ENCODE peak calls at places on chromosomes 16 and 17, in six cellular contexts. One of them, this sample, is unnamed.

GRCh38 chr17:39671651-39672521 is 3.6 kb downstream of the PNMT start:
- DNase-seq in colonic mucosa: peak; percentile 72
- DNase-seq in stomach: peak; percentile 57
- DNase-seq in aorta: no peak
- DNase-seq in fibroblast of lung: peak; percentile 35
- DNase-seq in CD4-positive, alpha-beta memory T cell: no peak
- DNase-seq in this sample: peak; percentile 36

GRCh38 chr17:74952431-74953128 is 16.9 kb downstream of the OTOP3 start:
- DNase-seq in colonic mucosa: no peak
- DNase-seq in stomach: no peak
- DNase-seq in aorta: no peak
- DNase-seq in fibroblast of lung: no peak
- DNase-seq in CD4-positive, alpha-beta memory T cell: no peak
- DNase-seq in this sample: no peak

GRCh38 chr16:17362946-17363345 is 107.8 kb downstream of the XYLT1 start:
- DNase-seq in colonic mucosa: no peak
- DNase-seq in stomach: no peak
- DNase-seq in aorta: no peak
- DNase-seq in fibroblast of lung: no peak
- DNase-seq in CD4-positive, alpha-beta memory T cell: no peak
- DNase-seq in this sample: no peak

GRCh38 chr17:50381920-50382319 is 8.9 kb downstream of the EME1 start:
- DNase-seq in colonic mucosa: no peak
- DNase-seq in stomach: no peak
- DNase-seq in aorta: no peak
- DNase-seq in fibroblast of lung: peak; percentile 29
- DNase-seq in CD4-positive, alpha-beta memory T cell: no peak
- DNase-seq in this sample: no peak

GRCh38 chr16:51683882-51684281 is 532.8 kb upstream of the SALL1 start:
- DNase-seq in colonic mucosa: no peak
- DNase-seq in stomach: no peak
- DNase-seq in aorta: no peak
- DNase-seq in fibroblast of lung: no peak
- DNase-seq in CD4-positive, alpha-beta memory T cell: no peak
- DNase-seq in this sample: no peak

GRCh38 chr16:75053791-75054555 is 55.1 kb downstream of the ZNRF1 start:
- DNase-seq in colonic mucosa: peak; percentile 97
- DNase-seq in stomach: peak; percentile 65
- DNase-seq in aorta: peak; percentile 79
- DNase-seq in fibroblast of lung: no peak
- DNase-seq in CD4-positive, alpha-beta memory T cell: no peak
- DNase-seq in this sample: no peak

GRCh38 chr17:55386931-55387330 is 34.7 kb downstream of the MMD start:
- DNase-seq in colonic mucosa: no peak
- DNase-seq in stomach: no peak
- DNase-seq in aorta: no peak
- DNase-seq in fibroblast of lung: no peak
- DNase-seq in CD4-positive, alpha-beta memory T cell: no peak
- DNase-seq in this sample: no peak

GRCh38 chr17:34420254-34420766 is 57.3 kb upstream of the CCL1 start:
- DNase-seq in colonic mucosa: peak; percentile 66
- DNase-seq in stomach: peak; percentile 68
- DNase-seq in aorta: no peak
- DNase-seq in fibroblast of lung: peak; percentile 61
- DNase-seq in CD4-positive, alpha-beta memory T cell: peak; percentile 49
- DNase-seq in this sample: peak; percentile 49

DNA sequence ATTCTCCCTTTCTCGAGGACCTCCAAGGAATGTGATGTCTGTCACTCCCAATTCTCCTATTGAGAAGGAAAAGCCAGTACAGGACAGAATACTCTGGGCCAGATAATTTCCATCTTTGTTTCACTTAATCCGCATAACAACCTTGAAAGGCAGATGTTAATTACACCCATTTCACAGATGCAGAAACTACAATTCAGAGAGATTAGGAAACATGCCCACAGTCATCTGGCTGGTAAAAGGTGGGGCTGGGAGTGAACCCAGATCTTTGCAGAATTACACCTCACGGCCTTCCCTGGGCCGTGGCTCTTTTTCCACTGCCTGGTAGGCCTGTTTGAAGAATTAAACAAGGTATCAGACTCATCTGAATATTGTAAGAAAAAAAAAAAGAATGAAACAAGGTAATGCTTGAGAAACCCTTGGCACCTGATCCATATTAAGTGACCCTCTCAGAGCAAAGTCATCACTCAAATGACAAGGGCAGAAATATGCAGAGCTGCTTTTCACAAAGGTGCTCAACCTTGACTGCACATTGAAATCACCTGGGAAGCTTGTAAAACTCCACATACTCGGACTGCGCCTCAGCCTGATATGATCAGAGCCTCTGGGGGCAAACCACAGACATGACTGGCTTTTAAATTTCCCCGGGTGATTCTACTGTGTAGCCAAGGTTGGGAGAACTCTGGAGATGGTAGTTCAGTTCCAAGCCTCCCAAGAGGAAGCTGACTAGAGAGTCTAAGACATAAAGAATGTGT is 16.6 kb upstream of the G6PC1 start:
- DNase-seq in colonic mucosa: no peak
- DNase-seq in stomach: no peak
- DNase-seq in aorta: no peak
- DNase-seq in fibroblast of lung: no peak
- DNase-seq in CD4-positive, alpha-beta memory T cell: no peak
- DNase-seq in this sample: no peak
- H3K27ac ChIP-seq in colonic mucosa: no peak overlapping the region
- H3K27ac ChIP-seq in stomach: no peak overlapping the region
- H3K27ac ChIP-seq in aorta: no peak overlapping the region
- H3K27ac ChIP-seq in fibroblast of lung: no peak overlapping the region
- H3K27ac ChIP-seq in CD4-positive, alpha-beta memory T cell: no peak overlapping the region
- H3K27ac ChIP-seq in this sample: no peak overlapping the region

GRCh38 chr17:15404116-15404730 is 62.8 kb upstream of the TEKT3 start:
- DNase-seq in colonic mucosa: no peak
- DNase-seq in stomach: no peak
- DNase-seq in aorta: no peak
- DNase-seq in fibroblast of lung: peak; percentile 21
- DNase-seq in CD4-positive, alpha-beta memory T cell: no peak
- DNase-seq in this sample: no peak
- H3K27ac ChIP-seq in colonic mucosa: no peak overlapping the region
- H3K27ac ChIP-seq in stomach: peak overlapping the region; percentile 60
- H3K27ac ChIP-seq in aorta: no peak overlapping the region
- H3K27ac ChIP-seq in fibroblast of lung: no peak overlapping the region
- H3K27ac ChIP-seq in CD4-positive, alpha-beta memory T cell: no peak overlapping the region
- H3K27ac ChIP-seq in this sample: no peak overlapping the region

DNA sequence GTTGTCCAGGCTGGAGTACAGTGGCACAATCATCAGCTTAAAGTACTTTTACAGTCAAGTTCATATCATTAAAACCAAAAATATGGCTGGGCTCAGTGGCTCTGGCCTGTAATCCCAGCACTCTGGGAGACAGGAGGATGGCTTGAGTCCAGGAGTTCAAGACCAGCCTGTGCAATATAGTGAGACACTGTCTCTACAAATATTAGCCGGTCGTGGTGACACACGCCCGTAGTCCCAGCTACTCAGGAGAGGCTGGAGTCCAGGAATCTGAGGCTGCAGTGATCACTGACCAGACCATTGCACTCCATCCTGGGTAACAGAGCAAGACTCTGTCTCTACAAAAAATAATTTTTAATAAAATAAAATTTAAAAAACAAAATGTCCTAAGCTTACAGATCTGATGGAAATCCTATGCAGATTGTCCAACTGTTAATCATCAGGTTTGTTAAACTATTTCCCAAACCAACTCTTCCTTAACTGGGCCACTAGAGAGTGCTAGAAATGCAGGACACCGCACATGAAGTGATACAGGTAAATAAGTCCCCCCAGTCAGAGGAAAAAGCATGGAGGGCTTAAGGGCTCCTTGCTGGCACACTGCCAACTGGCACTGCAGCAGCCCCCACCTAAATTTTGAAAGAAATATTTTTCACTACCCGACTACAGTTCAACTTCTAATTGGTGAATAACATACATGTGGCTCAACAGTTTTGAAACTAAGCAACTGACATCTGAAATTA is 2.8 kb downstream of the USP22 start:
- DNase-seq in colonic mucosa: peak; percentile 31
- DNase-seq in stomach: no peak
- DNase-seq in aorta: no peak
- DNase-seq in fibroblast of lung: peak; percentile 48
- DNase-seq in CD4-positive, alpha-beta memory T cell: peak; percentile 17
- DNase-seq in this sample: peak; percentile 59
- H3K27ac ChIP-seq in colonic mucosa: no peak overlapping the region
- H3K27ac ChIP-seq in stomach: peak overlapping the region; percentile 97
- H3K27ac ChIP-seq in aorta: no peak overlapping the region
- H3K27ac ChIP-seq in fibroblast of lung: peak overlapping the region; percentile 98
- H3K27ac ChIP-seq in CD4-positive, alpha-beta memory T cell: peak overlapping the region; percentile 99
- H3K27ac ChIP-seq in this sample: peak overlapping the region; percentile 22

DNA sequence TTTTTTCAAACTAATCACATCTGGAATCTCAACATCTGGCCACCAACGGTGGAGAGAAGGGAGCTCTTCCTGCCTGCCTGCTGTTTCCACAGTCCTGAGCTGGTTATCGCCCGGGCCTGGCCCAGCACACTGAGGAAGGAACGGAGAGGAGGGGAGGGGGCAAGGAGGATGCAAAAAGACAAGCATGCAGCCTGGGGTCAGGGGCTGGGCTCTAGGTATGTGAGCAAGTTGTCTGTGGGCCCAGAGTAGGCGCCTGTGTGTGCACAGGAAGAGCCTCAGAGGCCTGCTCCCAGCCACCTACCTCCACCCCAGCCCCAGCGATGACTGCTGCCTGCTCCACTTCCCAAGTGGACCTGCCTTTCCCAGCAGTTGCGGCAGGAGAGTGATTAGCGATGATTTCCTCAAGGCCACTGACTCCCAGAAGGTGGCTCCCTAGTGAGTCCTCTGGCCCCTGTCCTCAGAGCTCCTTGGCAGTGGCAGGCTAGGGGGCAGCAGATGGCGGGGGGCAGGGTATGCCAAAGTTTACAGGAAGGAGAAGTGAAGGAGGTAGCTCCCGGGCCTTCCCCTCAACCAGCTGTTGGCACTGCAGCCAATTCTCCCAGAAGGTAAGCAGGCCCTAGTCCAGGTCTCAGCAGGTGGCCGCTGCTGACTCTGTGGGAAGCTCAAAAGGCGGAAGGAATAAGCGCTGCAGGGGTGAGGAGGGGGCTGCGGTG is 27.0 kb upstream of the RASD1 start:
- DNase-seq in colonic mucosa: no peak
- DNase-seq in stomach: peak; percentile 89
- DNase-seq in aorta: no peak
- DNase-seq in fibroblast of lung: no peak
- DNase-seq in CD4-positive, alpha-beta memory T cell: no peak
- DNase-seq in this sample: no peak
- H3K27ac ChIP-seq in colonic mucosa: no peak overlapping the region
- H3K27ac ChIP-seq in stomach: peak overlapping the region; percentile 44
- H3K27ac ChIP-seq in aorta: no peak overlapping the region
- H3K27ac ChIP-seq in fibroblast of lung: no peak overlapping the region
- H3K27ac ChIP-seq in CD4-positive, alpha-beta memory T cell: no peak overlapping the region
- H3K27ac ChIP-seq in this sample: no peak overlapping the region

DNA sequence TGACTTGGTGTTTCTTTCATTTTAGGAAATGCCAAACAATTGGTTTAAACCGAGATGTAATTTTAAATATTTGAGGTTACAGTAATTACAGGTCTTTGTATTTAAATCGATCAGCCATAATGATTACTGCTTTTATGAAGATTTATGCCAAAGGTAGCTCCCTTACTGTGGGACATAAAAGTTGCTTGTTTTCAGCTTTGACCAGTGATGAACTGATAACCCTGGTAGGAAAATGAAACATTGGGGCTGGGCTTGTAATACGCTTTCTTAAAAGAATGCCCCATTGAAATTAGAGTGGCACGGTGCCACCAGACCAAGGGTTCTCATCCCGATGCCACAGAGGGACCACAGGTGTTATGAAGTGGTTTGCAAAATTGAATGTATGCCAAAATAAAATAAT is 7.3 kb downstream of the TNRC6A start:
- DNase-seq in colonic mucosa: no peak
- DNase-seq in stomach: no peak
- DNase-seq in aorta: no peak
- DNase-seq in fibroblast of lung: no peak
- DNase-seq in CD4-positive, alpha-beta memory T cell: no peak
- DNase-seq in this sample: no peak
- H3K27ac ChIP-seq in colonic mucosa: no peak overlapping the region
- H3K27ac ChIP-seq in stomach: peak overlapping the region; percentile 73
- H3K27ac ChIP-seq in aorta: peak overlapping the region; percentile 43
- H3K27ac ChIP-seq in fibroblast of lung: peak overlapping the region; percentile 2
- H3K27ac ChIP-seq in CD4-positive, alpha-beta memory T cell: no peak overlapping the region
- H3K27ac ChIP-seq in this sample: no peak overlapping the region